ENCODE peak calls at places on chromosomes 13 and 19, in eight cellular contexts. L is activated T-helper 1 cell treated with anti-CD3 and anti-CD28 coated beads, Interleukin-2, amount 50 U/mL, for 16 hours; O is GM23338; Y is A172; B is GM18507; E is amniotic stem cell; P is NCI-H1092; Z is GOT3. C is an unnamed sample.

GRCh38 chr13:33544308-33544707 is 258.8 kb upstream of the STARD13 start:
- DNase-seq in L (no peak), O (no peak), Y (no peak), B (no peak), E (no peak), P (no peak), Z (no peak), C (no peak)

GRCh38 chr13:98524391-98524790 is 52.5 kb downstream of the STK24 start:
- DNase-seq in L (no peak), O (no peak), Y (no peak), B (no peak), E (no peak), P (no peak), Z (no peak), C (no peak)

GRCh38 chr19:40465025-40465780 is at the start of gene BLVRB:
- DNase-seq in L (no peak), O (peak), Y (peak), B (no peak), E (no peak), P (no peak), Z (no peak), C (no peak)

GRCh38 chr13:71218960-71219359 is 648.0 kb downstream of the DACH1 start:
- DNase-seq in L (no peak), O (peak), Y (no peak), B (no peak), E (no peak), P (peak), Z (no peak), C (no peak)

GRCh38 chr13:69565334-69565733 is 542.3 kb upstream of the ATXN8OS start:
- DNase-seq in L (no peak), O (peak), Y (peak), B (no peak), E (no peak), P (no peak), Z (no peak), C (no peak)

GRCh38 chr13:113579686-113580085 is 4.9 kb upstream of the TFDP1 start:
- DNase-seq in L (no peak), O (no peak), Y (no peak), B (no peak), E (no peak), P (no peak), Z (no peak), C (peak)

GRCh38 chr13:35781661-35782060 is 305.2 kb upstream of the MAB21L1 start:
- DNase-seq in L (no peak), O (no peak), Y (no peak), B (no peak), E (no peak), P (no peak), Z (no peak), C (no peak)

GRCh38 chr13:93244141-93244917 is 17.7 kb downstream of the GPC6 start:
- DNase-seq in L (no peak), O (no peak), Y (peak), B (no peak), E (no peak), P (no peak), Z (no peak), C (no peak)

GRCh38 chr19:28873301-28873700 is 339.6 kb downstream of the UQCRFS1 start:
- DNase-seq in L (no peak), O (no peak), Y (no peak), B (no peak), E (no peak), P (no peak), Z (no peak), C (no peak)

GRCh38 chr19:49339364-49340068 is 4.3 kb downstream of the CD37 start:
- DNase-seq in L (no peak), O (peak), Y (no peak), B (no peak), E (no peak), P (no peak), Z (no peak), C (no peak)

GRCh38 chr19:30226464-30227070 is 145.6 kb upstream of the ZNF536 start:
- DNase-seq in L (no peak), O (peak), Y (no peak), B (no peak), E (no peak), P (no peak), Z (no peak), C (no peak)

GRCh38 chr13:23159205-23159586 is 21.6 kb upstream of the SGCG start:
- DNase-seq in L (no peak), O (peak), Y (no peak), B (no peak), E (no peak), P (no peak), Z (no peak), C (no peak)

GRCh38 chr13:109843695-109844094 is 57.3 kb upstream of the IRS2 start:
- DNase-seq in L (no peak), O (no peak), Y (no peak), B (no peak), E (no peak), P (no peak), Z (no peak), C (no peak)

GRCh38 chr19:54600228-54600627 is 6.8 kb downstream of the LILRA1 start:
- DNase-seq in L (no peak), O (no peak), Y (no peak), B (no peak), E (no peak), P (no peak), Z (no peak), C (no peak)

GRCh38 chr13:42041684-42042035 is 6.8 kb upstream of the DGKH start:
- DNase-seq in L (no peak), O (peak), Y (peak), B (peak), E (peak), P (peak), Z (no peak), C (no peak)

GRCh38 chr13:40508112-40508511 is 158.3 kb downstream of the FOXO1 start:
- DNase-seq in L (no peak), O (no peak), Y (no peak), B (no peak), E (no peak), P (no peak), Z (no peak), C (no peak)

GRCh38 chr13:26198116-26198515 is 24.0 kb downstream of the RNF6 start:
- DNase-seq in L (no peak), O (no peak), Y (no peak), B (no peak), E (no peak), P (no peak), Z (no peak), C (no peak)

GRCh38 chr13:22062478-22063205 is 391.8 kb downstream of the FGF9 start:
- DNase-seq in L (no peak), O (no peak), Y (no peak), B (no peak), E (no peak), P (no peak), Z (no peak), C (no peak)

GRCh38 chr19:31905980-31906948 is 439.1 kb upstream of the ZNF507 start:
- DNase-seq in L (no peak), O (no peak), Y (no peak), B (no peak), E (no peak), P (no peak), Z (no peak), C (no peak)

GRCh38 chr19:45515081-45515624 is 7.9 kb downstream of the VASP start:
- DNase-seq in L (no peak), O (no peak), Y (peak), B (no peak), E (no peak), P (no peak), Z (no peak), C (no peak)

GRCh38 chr13:31053098-31053497 is 108.6 kb downstream of the HSPH1 start:
- DNase-seq in L (no peak), O (no peak), Y (peak), B (no peak), E (no peak), P (no peak), Z (no peak), C (no peak)

GRCh38 chr19:27745978-27746542 is 1466.9 kb downstream of the UQCRFS1 start:
- DNase-seq in L (no peak), O (no peak), Y (no peak), B (no peak), E (no peak), P (no peak), Z (no peak), C (peak)

GRCh38 chr19:50268501-50268900 is 60.7 kb downstream of the KCNC3 start:
- DNase-seq in L (no peak), O (no peak), Y (no peak), B (no peak), E (no peak), P (no peak), Z (no peak), C (no peak)

GRCh38 chr19:35161434-35161743 is 6.9 kb downstream of the FXYD5 start:
- DNase-seq in L (no peak), O (no peak), Y (no peak), B (no peak), E (no peak), P (no peak), Z (no peak), C (no peak)

GRCh38 chr13:28338202-28338601 is 156.7 kb downstream of the FLT1 start:
- DNase-seq in L (no peak), O (no peak), Y (peak), B (no peak), E (no peak), P (no peak), Z (no peak), C (no peak)

GRCh38 chr13:32403108-32403507 is 24.8 kb downstream of the N4BP2L1 start:
- DNase-seq in L (no peak), O (no peak), Y (no peak), B (no peak), E (no peak), P (no peak), Z (no peak), C (no peak)

GRCh38 chr13:111243981-111244380 is 76.5 kb upstream of the TEX29 start:
- DNase-seq in L (no peak), O (no peak), Y (no peak), B (no peak), E (no peak), P (no peak), Z (no peak), C (no peak)

GRCh38 chr19:5805465-5806132 is 732 bp downstream of the NRTN start:
- DNase-seq in L (peak), O (peak), Y (no peak), B (no peak), E (no peak), P (peak), Z (no peak), C (no peak)

GRCh38 chr13:52195052-52195837 is 35.8 kb upstream of the NEK3 start:
- DNase-seq in L (peak), O (peak), Y (no peak), B (peak), E (no peak), P (no peak), Z (peak), C (no peak)

GRCh38 chr13:23609414-23610186 is 39.4 kb downstream of the TNFRSF19 start:
- DNase-seq in L (no peak), O (no peak), Y (peak), B (no peak), E (no peak), P (no peak), Z (no peak), C (no peak)

GRCh38 chr13:77980592-77980991 is 62.0 kb upstream of the EDNRB start:
- DNase-seq in L (no peak), O (no peak), Y (peak), B (no peak), E (peak), P (no peak), Z (no peak), C (no peak)

GRCh38 chr13:44385401-44385800 is 11.8 kb downstream of the SERP2 start:
- DNase-seq in L (no peak), O (no peak), Y (no peak), B (no peak), E (no peak), P (no peak), Z (no peak), C (no peak)

GRCh38 chr19:55820037-55820436 is 11.8 kb downstream of the NLRP11 start:
- DNase-seq in L (no peak), O (no peak), Y (no peak), B (no peak), E (no peak), P (no peak), Z (no peak), C (no peak)

GRCh38 chr13:106521101-106521799 is 14.2 kb downstream of the EFNB2 start:
- DNase-seq in L (no peak), O (peak), Y (no peak), B (no peak), E (no peak), P (no peak), Z (no peak), C (no peak)

GRCh38 chr19:7236153-7236552 is 58.1 kb downstream of the INSR start:
- DNase-seq in L (no peak), O (no peak), Y (no peak), B (no peak), E (no peak), P (no peak), Z (no peak), C (no peak)

GRCh38 chr13:46913757-46914156 is 16.9 kb upstream of the HTR2A start:
- DNase-seq in L (no peak), O (no peak), Y (no peak), B (no peak), E (no peak), P (no peak), Z (no peak), C (no peak)

GRCh38 chr19:13024126-13024957 is 29.1 kb downstream of the NFIX start:
- DNase-seq in L (no peak), O (no peak), Y (no peak), B (no peak), E (no peak), P (peak), Z (no peak), C (no peak)

C was measured in osteocyte.